ENCODE peak calls at places on chromosome 19, in six cellular contexts. L, N, R, P, A and C are unnamed samples.

GRCh38 chr19:38799104-38799503 is 10.1 kb downstream of the LGALS7B start:
- DNase-seq in A (no peak), N (no peak), P (no peak), R (no peak), L (no peak), C (no peak)

GRCh38 chr19:4636761-4637160 is 2.6 kb upstream of the TNFAIP8L1 start:
- DNase-seq in N (no peak), A (no peak), R (no peak), P (no peak), L (no peak), C (no peak)

GRCh38 chr19:17739121-17739875 is 12.0 kb upstream of the FCHO1 start:
- DNase-seq in A (peak), P (peak), N (no peak), R (no peak), L (no peak), C (peak)

GRCh38 chr19:38266981-38267597 is 2.7 kb downstream of the SPINT2 start:
- DNase-seq in P (no peak), R (no peak), N (no peak), A (no peak), L (no peak), C (no peak)

GRCh38 chr19:8363803-8364771 is at the start of gene ANGPTL4:
- DNase-seq in A (no peak), L (peak), P (peak), N (peak), R (peak), C (peak)

GRCh38 chr19:40611096-40611495 is 9.9 kb downstream of the LTBP4 start:
- DNase-seq in R (no peak), N (no peak), A (no peak), L (no peak), P (no peak), C (no peak)

GRCh38 chr19:5387472-5387871 is 46.9 kb upstream of the PTPRS start:
- DNase-seq in N (no peak), L (no peak), R (no peak), A (no peak), P (no peak), C (no peak)

GRCh38 chr19:2148482-2149135 is 2.8 kb downstream of the AP3D1 start:
- DNase-seq in A (no peak), R (no peak), P (no peak), N (no peak), L (no peak), C (no peak)

GRCh38 chr19:13986348-13986904 is 19.7 kb downstream of the RFX1 start:
- DNase-seq in P (peak), R (peak), A (peak), L (peak), N (peak), C (peak)

GRCh38 chr19:29798783-29799182 is 13.0 kb upstream of the CCNE1 start:
- DNase-seq in A (no peak), R (no peak), N (no peak), P (no peak), L (no peak), C (no peak)

GRCh38 chr19:38736413-38737280 is 7.6 kb downstream of the CAPN12 start:
- DNase-seq in A (peak), R (no peak), L (no peak), P (peak), N (peak), C (no peak)

GRCh38 chr19:35977446-35978222 is 17.4 kb upstream of the SDHAF1 start:
- DNase-seq in A (no peak), R (no peak), P (no peak), L (no peak), N (peak), C (peak)

GRCh38 chr19:1507763-1508506 is 4.9 kb downstream of the ADAMTSL5 start:
- DNase-seq in R (peak), N (peak), P (peak), A (peak), L (peak), C (peak)

GRCh38 chr19:29867984-29868383 is 56.2 kb downstream of the CCNE1 start:
- DNase-seq in R (no peak), L (no peak), P (no peak), A (no peak), N (no peak), C (no peak)

GRCh38 chr19:50496189-50497029 is 14.6 kb downstream of the JOSD2 start:
- DNase-seq in A (no peak), N (peak), P (peak), R (peak), L (no peak), C (no peak)

GRCh38 chr19:39307822-39308530 is 11.8 kb downstream of the IFNL1 start:
- DNase-seq in N (peak), R (no peak), P (peak), L (no peak), A (no peak), C (no peak)

GRCh38 chr19:48400018-48400742 is 6.7 kb downstream of the GRIN2D start:
- DNase-seq in N (peak), R (peak), P (peak), A (no peak), L (no peak), C (peak)

GRCh38 chr19:29735821-29736220 is 20.8 kb upstream of the C19orf12 start:
- DNase-seq in R (no peak), A (no peak), P (no peak), L (no peak), N (no peak), C (no peak)

GRCh38 chr19:47729799-47730520 is 15.4 kb upstream of the NOP53 start:
- DNase-seq in N (peak), L (no peak), R (peak), P (peak), A (peak), C (peak)

GRCh38 chr19:35986664-35987570 is 8.1 kb upstream of the SDHAF1 start:
- DNase-seq in A (no peak), P (peak), R (no peak), L (no peak), N (peak), C (peak)

GRCh38 chr19:21604351-21604926 is 99.0 kb downstream of the ZNF429 start:
- DNase-seq in L (no peak), A (no peak), N (no peak), R (no peak), P (no peak), C (no peak)

GRCh38 chr19:39679056-39679790 is 23.5 kb downstream of the LGALS16 start:
- DNase-seq in N (no peak), R (no peak), L (no peak), P (no peak), A (no peak), C (no peak)

GRCh38 chr19:46180701-46181385 is 32.8 kb downstream of the IGFL2 start:
- DNase-seq in N (no peak), R (no peak), L (no peak), P (no peak), A (no peak), C (no peak)

GRCh38 chr19:58001895-58002369 is 688 bp downstream of the ZNF606 start:
- DNase-seq in N (no peak), A (no peak), L (no peak), R (no peak), P (peak), C (peak)

GRCh38 chr19:41376241-41376997 is at the start of gene TMEM91:
- DNase-seq in P (peak), L (no peak), A (peak), N (peak), R (peak), C (peak)

GRCh38 chr19:55046975-55047622 is 9.0 kb upstream of the GP6 start:
- DNase-seq in N (no peak), R (no peak), A (no peak), P (no peak), L (no peak), C (no peak)

GRCh38 chr19:45161715-45162463 is 1.1 kb upstream of the NKPD1 start:
- DNase-seq in P (peak), L (no peak), A (peak), R (peak), N (peak), C (peak)

GRCh38 chr19:34269081-34269480 is 14.7 kb downstream of the GARRE1 start:
- DNase-seq in P (no peak), L (no peak), R (no peak), A (no peak), N (no peak), C (no peak)

GRCh38 chr19:44776402-44777096 is 1.1 kb upstream of the CBLC start:
- DNase-seq in P (no peak), N (peak), L (no peak), A (no peak), R (no peak), C (no peak)

GRCh38 chr19:32336259-32337111 is 8.9 kb upstream of the ZNF507 start:
- DNase-seq in R (no peak), L (no peak), A (no peak), N (no peak), P (no peak), C (no peak)

GRCh38 chr19:3198901-3199700 is 13.4 kb downstream of the NCLN start:
- DNase-seq in L (no peak), P (no peak), A (peak), N (no peak), R (no peak), C (no peak)

GRCh38 chr19:35065574-35065973 is 24.1 kb downstream of the HPN start:
- DNase-seq in L (no peak), N (no peak), R (no peak), P (no peak), A (no peak), C (no peak)

GRCh38 chr19:49997709-49998108 is 27.5 kb downstream of the VRK3 start:
- DNase-seq in N (peak), A (no peak), R (no peak), P (peak), L (no peak), C (peak)

GRCh38 chr19:8259922-8260247 is 48.3 kb downstream of the CD320 start:
- DNase-seq in L (no peak), A (no peak), R (no peak), N (no peak), P (no peak), C (no peak)

GRCh38 chr19:11457115-11457514 is 21.7 kb downstream of the PRKCSH start:
- DNase-seq in L (no peak), A (no peak), N (no peak), P (peak), R (no peak), C (no peak)

GRCh38 chr19:49570997-49571676 is 9.2 kb downstream of the NOSIP start:
- DNase-seq in N (no peak), A (peak), P (no peak), R (no peak), L (no peak), C (no peak)

GRCh38 chr19:2623743-2624142 is 78.8 kb downstream of the GNG7 start:
- DNase-seq in N (no peak), L (no peak), A (no peak), P (no peak), R (no peak), C (no peak)